ENCODE peak calls at places on chromosomes 1 and 21, in four cellular contexts. P is Right ventricle myocardium superior, Z is activated B cell treated with CpG ODN at 0.5 μM for 24 hours, T is MG63. L is an unnamed sample.

GRCh38 chr1:46991083-46991923 is 32.2 kb upstream of the CYP4X1 start:
- DNase-seq in P (no peak), Z (no peak), T (no peak), L (no peak)

GRCh38 chr1:6467744-6468688 is 2.0 kb upstream of the TNFRSF25 start:
- DNase-seq in P (no peak), Z (no peak), T (no peak), L (no peak)

GRCh38 chr1:153663211-153663610 is 4.7 kb downstream of the SNAPIN start:
- DNase-seq in P (no peak), Z (no peak), T (peak; percentile 22), L (no peak)

GRCh38 chr1:239233626-239234025 is 152.7 kb upstream of the CHRM3 start:
- DNase-seq in P (no peak), Z (no peak), T (no peak), L (no peak)

GRCh38 chr1:49051647-49052046 is 275.0 kb upstream of the BEND5 start:
- DNase-seq in P (no peak), Z (no peak), T (no peak), L (no peak)

GRCh38 chr1:203860396-203860951 is 925 bp upstream of the SNRPE start:
- DNase-seq in P (no peak), Z (no peak), T (peak; percentile 77), L (no peak)

GRCh38 chr1:218502383-218502782 is 157.2 kb downstream of the TGFB2 start:
- DNase-seq in P (no peak), Z (no peak), T (no peak), L (no peak)

GRCh38 chr1:74571875-74572274 is 59.5 kb upstream of the LRRC53 start:
- DNase-seq in P (no peak), Z (no peak), T (no peak), L (no peak)

GRCh38 chr21:39094847-39095525 is 88.3 kb downstream of the PSMG1 start:
- DNase-seq in P (no peak), Z (no peak), T (no peak), L (no peak)

GRCh38 chr1:90969241-90969640 is 52.6 kb downstream of the ZNF644 start:
- DNase-seq in P (no peak), Z (no peak), T (no peak), L (no peak)

GRCh38 chr21:17848228-17848627 is 29.1 kb upstream of the C21orf91 start:
- DNase-seq in P (no peak), Z (no peak), T (peak; percentile 94), L (no peak)

GRCh38 chr1:27132624-27133023 is 22.3 kb downstream of the SLC9A1 start:
- DNase-seq in P (no peak), Z (no peak), T (no peak), L (no peak)

GRCh38 chr1:59379028-59379728 is 82.3 kb downstream of the FGGY start:
- DNase-seq in P (no peak), Z (no peak), T (no peak), L (no peak)

GRCh38 chr21:35190201-35190701 is 141.1 kb upstream of the RUNX1 start:
- DNase-seq in P (no peak), Z (no peak), T (peak; percentile 47), L (no peak)

GRCh38 chr1:162391790-162392563 is 10.4 kb downstream of the C1orf226 start:
- DNase-seq in P (no peak), Z (no peak), T (peak; percentile 39), L (no peak)

GRCh38 chr1:117592155-117592554 is 13.7 kb upstream of the TENT5C start:
- DNase-seq in P (no peak), Z (peak; percentile 1), T (no peak), L (no peak)

GRCh38 chr1:235992346-235992745 is 72.5 kb downstream of the NID1 start:
- DNase-seq in P (no peak), Z (no peak), T (no peak), L (no peak)

L was measured in GF-D8.